ENCODE peak calls at places on chromosomes 6 and 20, in six cellular contexts. P is H9, E is kidney epithelial cell, A is adrenal gland, K is left ventricle myocardium inferior, L is stomach. U is an unnamed sample. For H3K27me3, the result is how much of the 10 kb centered on the place peaks cover.

GRCh38 chr6:12354499-12354898 is 64.3 kb downstream of the EDN1 start:
- DNase-seq in E (peak), K (no peak), P (peak), A (no peak), L (peak), U (no peak)

GRCh38 chr6:143949962-143950361 is 58.1 kb downstream of the PLAGL1 start:
- DNase-seq in L (no peak), P (no peak), K (no peak), A (no peak), E (no peak), U (no peak)

GRCh38 chr6:167400482-167401138 is 75.7 kb downstream of the TTLL2 start:
- DNase-seq in K (no peak), P (no peak), L (no peak), A (no peak), E (no peak), U (no peak)

GRCh38 chr6:380234-381218 is 11.0 kb upstream of the IRF4 start:
- DNase-seq in E (no peak), A (no peak), P (peak), L (no peak), K (no peak), U (no peak)

GRCh38 chr6:33860706-33861474 is 57.1 kb upstream of the MLN start:
- DNase-seq in L (no peak), K (no peak), E (no peak), A (no peak), P (no peak), U (no peak)

GRCh38 chr6:140846518-140847277 is 1286.0 kb upstream of the GJE1 start:
- DNase-seq in K (no peak), E (no peak), L (no peak), A (no peak), P (no peak), U (no peak)

GRCh38 chr20:53918949-53919361 is 151.4 kb downstream of the BCAS1 start:
- DNase-seq in E (no peak), K (no peak), L (no peak), A (no peak), P (peak), U (no peak)

GRCh38 chr20:43442310-43442880 is 15.3 kb upstream of the SRSF6 start:
- DNase-seq in P (peak), A (no peak), E (no peak), L (no peak), K (no peak), U (no peak)

GRCh38 chr20:400451-401275 is 7.4 kb upstream of the RBCK1 start:
- DNase-seq in A (no peak), K (no peak), E (no peak), L (no peak), P (no peak), U (no peak)

GRCh38 chr20:61956396-61957342 is 109.0 kb downstream of the TAF4 start:
- DNase-seq in L (no peak), E (no peak), A (peak), K (no peak), P (no peak), U (no peak)

GRCh38 chr6:2783188-2783957 is 18.2 kb downstream of the WRNIP1 start:
- DNase-seq in P (peak), A (no peak), L (no peak), K (no peak), E (no peak), U (no peak)

GRCh38 chr6:128017288-128017687 is 116.4 kb upstream of the THEMIS start:
- DNase-seq in K (no peak), L (no peak), P (no peak), A (no peak), E (no peak), U (no peak)

GRCh38 chr20:20366551-20366895 is 1.4 kb upstream of the INSM1 start:
- DNase-seq in A (no peak), K (no peak), L (no peak), E (no peak), P (no peak), U (no peak)

GRCh38 chr6:168212322-168212721 is 107.3 kb downstream of the DACT2 start:
- DNase-seq in A (no peak), K (no peak), L (no peak), P (no peak), E (no peak), U (no peak)

GRCh38 chr6:3895805-3896204 is 46.6 kb downstream of the FAM50B start:
- DNase-seq in K (no peak), L (no peak), A (no peak), P (no peak), E (no peak), U (no peak)

GRCh38 chr6:36177166-36177565 is 19.4 kb upstream of the BRPF3 start:
- DNase-seq in A (no peak), L (no peak), P (no peak), E (no peak), K (no peak), U (no peak)

GRCh38 chr6:144585217-144585814 is 300.2 kb downstream of the UTRN start:
- DNase-seq in K (no peak), E (no peak), P (no peak), L (no peak), A (no peak), U (no peak)

GRCh38 chr20:22620342-22620741 is 36.0 kb upstream of the FOXA2 start:
- DNase-seq in P (no peak), A (no peak), K (no peak), E (no peak), L (no peak), U (no peak)

GRCh38 chr20:20410678-20411077 is 42.8 kb downstream of the INSM1 start:
- DNase-seq in K (peak), L (peak), P (peak), E (no peak), A (peak), U (peak)

GRCh38 chr6:53579338-53579737 is 34.4 kb upstream of the GCLC start:
- DNase-seq in A (no peak), K (no peak), E (no peak), L (no peak), P (no peak), U (no peak)

GRCh38 chr6:5099537-5099936 is 14.4 kb downstream of the PPP1R3G start:
- DNase-seq in A (no peak), K (no peak), L (no peak), P (no peak), E (no peak), U (no peak)

GRCh38 chr6:136290406-136291010 is 862 bp upstream of the BCLAF1 start:
- DNase-seq in P (peak), L (peak), K (peak), A (peak), E (peak), U (peak)

GRCh38 chr6:8852332-8852731 is 417.0 kb upstream of the SLC35B3 start:
- DNase-seq in P (no peak), E (no peak), K (no peak), A (no peak), L (no peak), U (no peak)

GRCh38 chr20:6348908-6349307 is 226.1 kb upstream of the FERMT1 start:
- DNase-seq in A (no peak), K (no peak), L (no peak), P (no peak), E (no peak), U (no peak)

GRCh38 chr20:62461157-62461556 is 14.6 kb downstream of the GATA5 start:
- DNase-seq in A (no peak), E (no peak), K (peak), P (no peak), L (peak), U (no peak)

GRCh38 chr6:14068133-14068532 is 49.4 kb upstream of the CD83 start:
- DNase-seq in P (no peak), A (no peak), K (no peak), L (no peak), E (no peak), U (no peak)

GRCh38 chr6:152378154-152378553 is 259.0 kb downstream of the SYNE1 start:
- DNase-seq in L (no peak), E (no peak), K (no peak), P (no peak), A (no peak), U (no peak)

GRCh38 chr20:58759947-58760346 is 67.3 kb downstream of the NPEPL1 start:
- DNase-seq in P (peak), E (no peak), L (peak), A (no peak), K (no peak), U (no peak)

DNA sequence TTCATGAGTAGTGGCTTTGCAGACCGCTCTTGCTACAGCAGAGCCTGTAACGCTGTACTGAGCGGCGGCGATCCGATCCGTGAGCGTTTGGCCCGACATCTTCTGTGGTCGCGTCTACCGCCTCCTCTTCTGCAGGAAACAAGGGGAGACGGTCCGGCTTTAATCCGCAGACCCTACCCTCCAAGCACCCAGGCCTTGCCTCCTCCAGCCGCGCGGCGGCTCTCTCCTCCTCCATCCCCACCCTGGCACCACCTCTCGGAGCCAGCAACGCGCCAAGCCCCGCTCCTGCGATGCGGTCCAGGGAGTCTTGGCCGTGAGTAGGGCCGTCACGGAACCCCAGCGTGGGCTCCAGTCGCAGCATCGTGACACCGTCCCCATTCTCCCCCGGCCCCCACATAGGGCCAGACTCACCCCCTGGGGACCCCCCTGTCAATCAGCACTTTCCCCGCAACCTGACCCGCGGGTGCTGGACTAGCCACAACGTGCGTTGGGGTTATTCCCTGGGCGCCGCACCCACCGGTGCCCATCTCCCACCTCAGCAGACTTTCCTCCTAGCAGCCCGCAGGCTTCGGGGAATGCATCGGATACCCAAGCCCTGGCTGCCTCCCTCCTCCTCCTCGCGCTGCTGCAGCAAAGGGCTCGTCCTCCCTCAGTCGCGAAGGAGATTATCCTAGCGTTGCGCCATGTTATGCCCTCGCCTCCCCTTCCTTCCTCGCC is 914 bp downstream of the SNAP91 start:
- DNase-seq in P (peak), E (no peak), A (no peak), K (no peak), L (no peak), U (peak)
- H3K27me3 ChIP-seq in P (under half), E (under half), A (under half), K (half or more), L (under half), U (under half)

GRCh38 chr20:36273414-36274247 is 32.5 kb upstream of the DLGAP4 start:
- DNase-seq in A (no peak), L (no peak), P (no peak), K (no peak), E (no peak), U (no peak)

GRCh38 chr20:36274248-36274841 is 31.8 kb upstream of the DLGAP4 start:
- DNase-seq in A (no peak), P (no peak), K (no peak), L (no peak), E (no peak), U (peak)

GRCh38 chr20:36275011-36275410 is 31.1 kb upstream of the DLGAP4 start:
- DNase-seq in E (no peak), K (no peak), L (no peak), A (no peak), P (no peak), U (no peak)

GRCh38 chr20:36277546-36277945 is 28.6 kb upstream of the DLGAP4 start:
- DNase-seq in L (no peak), K (no peak), A (no peak), E (no peak), P (no peak), U (no peak)

GRCh38 chr20:36275441-36276189 is 30.5 kb upstream of the DLGAP4 start:
- DNase-seq in A (no peak), P (no peak), K (no peak), E (no peak), L (no peak), U (no peak)
- H3K27me3 ChIP-seq in A (under half), P (under half), K (half or more), E (under half), L (under half), U (under half)

GRCh38 chr20:56981301-56981700 is 285.1 kb downstream of the BMP7 start:
- DNase-seq in E (no peak), K (no peak), L (no peak), P (no peak), A (no peak), U (no peak)

GRCh38 chr20:56985286-56985685 is 281.2 kb downstream of the BMP7 start:
- DNase-seq in K (no peak), A (no peak), E (peak), P (no peak), L (no peak), U (no peak)

GRCh38 chr20:56986476-56986875 is 280.0 kb downstream of the BMP7 start:
- DNase-seq in P (no peak), K (no peak), E (no peak), L (no peak), A (no peak), U (no peak)

GRCh38 chr20:56986931-56987720 is 279.3 kb downstream of the BMP7 start:
- DNase-seq in A (no peak), P (no peak), E (no peak), K (no peak), L (no peak), U (no peak)

GRCh38 chr20:56983813-56984212 is 282.6 kb downstream of the BMP7 start:
- DNase-seq in A (no peak), L (no peak), K (no peak), P (no peak), E (no peak), U (no peak)
- H3K27me3 ChIP-seq in A (under half), L (under half), K (half or more), P (under half), E (under half), U (under half)

GRCh38 chr6:7828123-7828522 is 82.5 kb downstream of the TXNDC5 start:
- DNase-seq in E (no peak), P (no peak), L (no peak), K (no peak), A (no peak), U (no peak)

GRCh38 chr6:7825986-7826385 is 84.6 kb downstream of the TXNDC5 start:
- DNase-seq in K (no peak), A (no peak), P (no peak), E (no peak), L (no peak), U (no peak)

GRCh38 chr6:7823552-7823951 is 87.0 kb downstream of the TXNDC5 start:
- DNase-seq in K (no peak), P (no peak), A (no peak), L (no peak), E (no peak), U (no peak)

GRCh38 chr6:7821426-7821825 is 89.2 kb downstream of the TXNDC5 start:
- DNase-seq in K (no peak), L (no peak), E (no peak), A (peak), P (no peak), U (no peak)

GRCh38 chr6:7827142-7827541 is 83.4 kb downstream of the TXNDC5 start:
- DNase-seq in L (no peak), A (no peak), P (no peak), K (no peak), E (no peak), U (no peak)
- H3K27me3 ChIP-seq in L (under half), A (under half), P (under half), K (under half), E (under half), U (under half)

GRCh38 chr20:21527908-21528307 is 14.0 kb upstream of the NKX2-2 start:
- DNase-seq in E (no peak), L (no peak), P (peak), K (no peak), A (no peak), U (no peak)

GRCh38 chr20:21523895-21524294 is 10.0 kb upstream of the NKX2-2 start:
- DNase-seq in P (no peak), L (no peak), E (no peak), A (no peak), K (no peak), U (no peak)

GRCh38 chr20:21529863-21530262 is 16.0 kb upstream of the NKX2-2 start:
- DNase-seq in A (no peak), K (no peak), P (peak), E (no peak), L (no peak), U (no peak)

GRCh38 chr20:21528870-21529269 is 15.0 kb upstream of the NKX2-2 start:
- DNase-seq in L (no peak), E (no peak), P (peak), K (no peak), A (no peak), U (no peak)

DNA sequence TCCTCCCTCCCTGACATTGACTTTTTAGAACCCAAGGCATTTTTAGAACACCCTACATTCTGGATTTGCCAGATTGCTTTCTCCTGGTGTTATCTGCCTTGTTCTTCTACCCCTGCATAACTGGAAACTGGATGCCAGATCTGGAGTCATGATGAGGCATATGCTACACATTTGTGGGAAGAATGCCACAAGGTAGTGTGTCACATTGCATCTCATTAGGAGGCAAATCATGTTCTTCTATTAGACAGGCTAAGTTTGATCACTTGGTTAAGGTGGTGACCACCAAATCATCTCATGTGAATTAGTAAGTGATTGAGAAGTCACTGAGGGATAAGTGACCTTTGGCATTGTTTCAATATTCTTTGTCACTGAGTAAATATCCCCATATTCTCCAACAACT is 12.9 kb upstream of the NKX2-2 start:
- DNase-seq in K (no peak), E (no peak), L (no peak), A (no peak), P (no peak), U (no peak)
- H3K27me3 ChIP-seq in K (half or more), E (under half), L (under half), A (under half), P (under half), U (under half)

DNA sequence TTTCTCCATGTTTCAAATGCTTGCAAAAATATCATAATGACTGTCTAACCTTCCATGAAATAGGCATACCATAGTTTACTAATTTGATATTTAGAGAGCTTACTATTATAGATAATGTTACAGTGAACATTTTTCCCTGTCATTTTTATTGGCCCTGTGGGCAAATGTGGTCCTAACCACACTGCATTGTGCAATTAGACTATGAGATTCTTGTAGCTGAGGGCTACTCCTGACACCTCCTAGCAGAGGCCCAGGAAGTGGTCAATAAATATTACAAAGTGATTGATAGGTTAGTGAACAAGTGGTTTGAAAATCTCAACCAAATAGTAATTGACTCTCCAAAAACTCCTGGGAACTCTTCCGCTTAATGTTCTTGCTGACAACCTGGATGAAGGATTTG is 160.5 kb upstream of the KCNG1 start:
- DNase-seq in A (no peak), L (no peak), E (no peak), P (no peak), K (no peak), U (no peak)
- H3K27me3 ChIP-seq in A (under half), L (under half), E (under half), P (under half), K (half or more), U (under half)